ENCODE peak calls at places on chromosomes 7 and 10, in ten cellular contexts. K is AG04450; P is psoas muscle; V is right atrium auricular region; I is ovary; G is HL-60; Y is astrocyte of the cerebellum; E is fibroblast of pulmonary artery; R is activated CD8-positive, alpha-beta T cell treated with anti-CD3 and anti-CD28 coated beads for 36 hours; B is PC-3. F is an unnamed sample.

GRCh38 chr7:158865462-158865922 is 9.1 kb downstream of the DYNC2I1 start:
- DNase-seq in P (no peak), V (no peak), R (peak), K (no peak), Y (no peak), I (no peak), G (no peak), E (no peak), B (no peak), F (no peak)

GRCh38 chr10:62632071-62632809 is 172.3 kb upstream of the ADO start:
- DNase-seq in G (peak), E (no peak), I (no peak), B (peak), Y (no peak), R (peak), V (peak), P (no peak), K (no peak), F (no peak)

GRCh38 chr7:264541-265191 is 25.3 kb upstream of the FOXL3 start:
- DNase-seq in E (no peak), G (no peak), K (no peak), V (no peak), B (peak), P (peak), Y (no peak), I (no peak), R (no peak), F (no peak)

GRCh38 chr10:18658301-18658991 is 785 bp upstream of the ARL5B start:
- DNase-seq in Y (no peak), I (peak), P (peak), K (no peak), B (no peak), E (peak), G (no peak), V (no peak), R (no peak), F (no peak)

GRCh38 chr7:79854621-79855020 is 280.0 kb upstream of the GNAI1 start:
- DNase-seq in B (no peak), V (no peak), G (no peak), I (no peak), K (no peak), Y (no peak), R (no peak), E (peak), P (no peak), F (no peak)

GRCh38 chr7:19133390-19133789 is 11.8 kb downstream of the FERD3L start:
- DNase-seq in P (no peak), I (no peak), Y (no peak), R (no peak), E (no peak), V (no peak), K (no peak), B (no peak), G (no peak), F (no peak)

GRCh38 chr10:21284301-21284700 is 241.2 kb downstream of the SKIDA1 start:
- DNase-seq in G (no peak), I (no peak), Y (no peak), R (no peak), B (no peak), E (no peak), K (no peak), P (no peak), V (no peak), F (no peak)

GRCh38 chr7:123784263-123784662 is 35.5 kb upstream of the WASL start:
- DNase-seq in R (no peak), G (no peak), K (no peak), I (peak), E (peak), P (no peak), V (no peak), B (no peak), Y (no peak), F (no peak)

GRCh38 chr7:90337106-90337505 is 9.4 kb upstream of the GTPBP10 start:
- DNase-seq in G (no peak), Y (peak), B (no peak), I (no peak), P (no peak), E (no peak), R (no peak), K (no peak), V (no peak), F (no peak)

GRCh38 chr7:45574521-45575500 is 643 bp downstream of the ADCY1 start:
- DNase-seq in B (peak), V (no peak), Y (peak), I (no peak), R (no peak), E (peak), K (no peak), P (peak), G (peak), F (peak)

GRCh38 chr10:132389631-132390454 is 7.2 kb upstream of the PWWP2B start:
- DNase-seq in R (no peak), P (peak), E (no peak), Y (no peak), V (no peak), G (no peak), K (no peak), I (no peak), B (no peak), F (no peak)

GRCh38 chr10:13673165-13673564 is 86.4 kb downstream of the PRPF18 start:
- DNase-seq in P (no peak), G (no peak), B (no peak), V (no peak), E (no peak), Y (no peak), K (no peak), R (no peak), I (no peak), F (no peak)

GRCh38 chr7:575425-576366 is 56.0 kb upstream of the PDGFA start:
- DNase-seq in G (no peak), P (no peak), I (no peak), K (no peak), E (no peak), V (no peak), Y (no peak), R (no peak), B (no peak), F (no peak)

GRCh38 chr10:88792656-88793055 is 9.9 kb upstream of the LIPM start:
- DNase-seq in V (no peak), Y (no peak), B (peak), I (no peak), R (no peak), E (peak), P (peak), K (no peak), G (peak), F (no peak)

GRCh38 chr10:72092171-72092924 is 4.0 kb upstream of the SPOCK2 start:
- DNase-seq in B (no peak), E (no peak), V (peak), R (no peak), P (no peak), I (no peak), K (no peak), Y (no peak), G (no peak), F (no peak)

GRCh38 chr10:34526758-34527730 is 288.1 kb downstream of the PARD3 start:
- DNase-seq in K (peak), Y (peak), R (no peak), G (no peak), I (no peak), V (no peak), B (peak), E (peak), P (no peak), F (no peak)

GRCh38 chr7:43653466-43653865 is 70.6 kb downstream of the STK17A start:
- DNase-seq in Y (no peak), R (no peak), P (no peak), E (no peak), I (no peak), G (no peak), K (no peak), B (no peak), V (no peak), F (no peak)

GRCh38 chr10:43390791-43391190 is 18.2 kb downstream of the HNRNPF start:
- DNase-seq in K (no peak), B (peak), Y (no peak), V (no peak), R (peak), G (peak), E (peak), I (no peak), P (no peak), F (no peak)

GRCh38 chr10:14146501-14146900 is 184.2 kb downstream of the FRMD4A start:
- DNase-seq in Y (no peak), K (peak), R (no peak), V (no peak), B (peak), I (no peak), P (no peak), G (no peak), E (no peak), F (no peak)

GRCh38 chr7:55031075-55031474 is 12.3 kb downstream of the EGFR start:
- DNase-seq in G (no peak), Y (no peak), I (no peak), E (no peak), V (no peak), B (no peak), R (no peak), K (no peak), P (no peak), F (no peak)

GRCh38 chr7:6242561-6242960 is 29.9 kb downstream of the CYTH3 start:
- DNase-seq in R (no peak), E (no peak), K (no peak), V (no peak), B (no peak), G (no peak), P (no peak), I (no peak), Y (no peak), F (no peak)

GRCh38 chr7:27700501-27700900 is 37.8 kb upstream of the HIBADH start:
- DNase-seq in G (no peak), B (no peak), V (no peak), E (no peak), P (no peak), Y (no peak), R (no peak), K (no peak), I (no peak), F (no peak)
- TF ChIP-seq CTCF in G (no peak), B (no peak), V (no peak), E (no peak), P (no peak), Y (no peak), R (no peak), K (no peak), I (no peak), F (no peak)

DNA sequence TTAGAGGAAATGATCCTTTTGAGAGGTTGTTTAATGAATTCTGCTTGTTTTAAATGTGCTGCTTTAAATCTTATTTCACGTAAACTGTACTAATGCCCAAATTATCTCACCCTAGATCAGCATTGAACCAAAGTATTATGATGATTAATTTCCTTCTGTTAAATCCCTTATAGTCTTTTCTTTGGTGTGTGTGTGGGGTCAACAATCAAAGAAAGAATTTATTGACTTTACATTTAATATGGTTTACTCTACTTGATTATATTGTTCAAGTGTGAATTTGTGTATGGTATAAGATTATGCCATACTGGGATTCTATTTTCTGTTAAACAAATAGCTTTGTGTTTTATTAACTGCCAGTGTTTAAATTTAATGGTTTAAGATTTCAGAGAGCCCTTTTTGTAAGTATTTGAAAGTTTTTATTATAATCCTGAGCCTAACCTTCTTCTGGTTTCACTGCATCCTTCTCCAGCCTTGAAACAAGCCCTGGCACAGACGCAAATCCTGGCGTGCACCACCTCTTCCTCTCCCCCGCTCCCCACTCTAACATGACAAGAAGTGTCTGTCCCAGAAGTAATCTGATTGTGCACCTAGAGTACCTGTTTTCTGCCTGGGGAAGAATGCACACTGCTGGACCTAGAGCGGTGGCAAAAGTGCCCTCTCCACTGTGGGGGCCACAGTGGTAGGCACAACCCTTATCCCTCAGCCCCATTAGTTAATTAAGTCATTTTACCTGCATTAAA is 70.6 kb downstream of the KAT6B start:
- DNase-seq in Y (no peak), I (no peak), R (no peak), E (no peak), V (no peak), G (no peak), B (no peak), K (no peak), P (no peak), F (no peak)
- TF ChIP-seq CTCF in Y (no peak), I (no peak), R (no peak), E (no peak), V (no peak), G (no peak), B (no peak), K (no peak), P (no peak), F (no peak)

GRCh38 chr10:92574545-92575377 is 868 bp upstream of the IDE start:
- DNase-seq in I (no peak), G (no peak), R (no peak), K (no peak), V (no peak), E (peak), B (peak), P (no peak), Y (no peak), F (no peak)
- TF ChIP-seq CTCF in I (no peak), G (no peak), R (peak), K (no peak), V (no peak), E (no peak), B (peak), P (no peak), Y (no peak), F (peak)

GRCh38 chr10:37489658-37490003 is 364.2 kb downstream of the ANKRD30A start:
- DNase-seq in G (no peak), E (no peak), B (no peak), V (no peak), K (no peak), I (no peak), Y (no peak), R (no peak), P (no peak), F (no peak)

GRCh38 chr10:37490266-37490665 is 364.9 kb downstream of the ANKRD30A start:
- DNase-seq in Y (no peak), V (no peak), P (no peak), E (no peak), G (no peak), I (no peak), R (no peak), B (peak), K (no peak), F (no peak)

GRCh38 chr10:37496061-37496460 is 361.3 kb downstream of the ZNF248 start:
- DNase-seq in E (no peak), Y (no peak), I (no peak), R (no peak), K (no peak), V (no peak), G (no peak), B (no peak), P (no peak), F (no peak)

GRCh38 chr10:37495415-37495814 is 362.0 kb downstream of the ZNF248 start:
- DNase-seq in K (no peak), V (no peak), E (no peak), P (no peak), Y (no peak), G (no peak), I (no peak), R (no peak), B (peak), F (no peak)
- TF ChIP-seq CTCF in K (no peak), V (no peak), E (no peak), P (peak), Y (no peak), G (no peak), I (no peak), R (no peak), B (peak), F (peak)

DNA sequence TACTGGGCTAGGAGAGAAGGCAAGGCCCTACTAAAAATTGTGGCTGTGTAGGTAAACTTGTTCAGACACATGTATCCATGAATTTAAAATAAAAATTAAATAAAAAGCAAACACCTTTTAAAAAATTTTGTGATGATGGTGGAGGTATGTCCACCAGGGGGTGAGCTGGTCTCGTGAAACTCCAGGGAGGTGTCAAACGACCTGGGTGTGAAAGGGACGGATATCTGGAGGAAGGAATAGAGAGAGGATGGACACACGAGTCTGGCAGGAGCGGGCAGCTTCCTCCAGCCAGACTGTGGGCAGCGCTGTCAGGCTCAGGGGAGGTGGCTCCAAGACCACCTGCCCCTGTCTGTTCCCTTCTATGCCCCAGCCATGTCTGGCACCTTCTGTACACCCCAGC is 34.8 kb upstream of the DMBT1 start:
- DNase-seq in Y (no peak), B (peak), E (no peak), R (peak), I (no peak), G (no peak), K (no peak), P (no peak), V (no peak), F (no peak)
- TF ChIP-seq CTCF in Y (no peak), B (peak), E (peak), R (no peak), I (no peak), G (no peak), K (no peak), P (peak), V (no peak), F (peak)